ENCODE peak calls at places on chromosome 18, in four cellular contexts. M is IMR-90, H is neuronal stem cell, V is mesendoderm. I is an unnamed sample.

GRCh38 chr18:77017355-77017754 is 115.2 kb downstream of the MBP start:
- DNase-seq in H (no peak), M (no peak), V (no peak), I (no peak)

GRCh38 chr18:69935319-69936190 is 12.1 kb downstream of the CD226 start:
- DNase-seq in H (peak), V (peak), M (no peak), I (no peak)

GRCh38 chr18:8040021-8040420 is 472.9 kb downstream of the PTPRM start:
- DNase-seq in H (no peak), V (no peak), M (no peak), I (no peak)

GRCh38 chr18:58195278-58195721 is 151.3 kb downstream of the NEDD4L start:
- DNase-seq in H (no peak), M (no peak), V (peak), I (peak)

GRCh38 chr18:51582551-51582950 is 385.1 kb upstream of the MEX3C start:
- DNase-seq in V (no peak), M (no peak), H (no peak), I (no peak)

GRCh38 chr18:39425172-39425571 is 1859.6 kb upstream of the CELF4 start:
- DNase-seq in V (no peak), M (no peak), H (no peak), I (no peak)

GRCh38 chr18:66838340-66838987 is 234.6 kb upstream of the CDH19 start:
- DNase-seq in H (no peak), M (no peak), V (no peak), I (no peak)

GRCh38 chr18:28065031-28065792 is 111.7 kb downstream of the CDH2 start:
- DNase-seq in M (peak), V (peak), H (peak), I (no peak)

GRCh38 chr18:51531496-51531895 is 334.0 kb upstream of the MEX3C start:
- DNase-seq in M (no peak), V (no peak), H (no peak), I (no peak)

GRCh38 chr18:54031243-54031642 is 193.2 kb downstream of the MBD2 start:
- DNase-seq in H (no peak), V (no peak), M (no peak), I (no peak)

GRCh38 chr18:72823345-72823744 is 44.4 kb downstream of the NETO1 start:
- DNase-seq in V (no peak), M (no peak), H (no peak), I (no peak)

GRCh38 chr18:23918395-23919032 is 96.0 kb upstream of the TTC39C start:
- DNase-seq in M (peak), H (peak), V (peak), I (peak)

GRCh38 chr18:24427484-24427883 is 1.0 kb downstream of the IMPACT start:
- DNase-seq in V (peak), M (peak), H (no peak), I (no peak)

GRCh38 chr18:75730249-75730648 is 302.7 kb upstream of the SMIM21 start:
- DNase-seq in H (no peak), M (no peak), V (no peak), I (no peak)

GRCh38 chr18:28767781-28768211 is 590.9 kb upstream of the CDH2 start:
- DNase-seq in M (peak), H (no peak), V (no peak), I (no peak)

DNA sequence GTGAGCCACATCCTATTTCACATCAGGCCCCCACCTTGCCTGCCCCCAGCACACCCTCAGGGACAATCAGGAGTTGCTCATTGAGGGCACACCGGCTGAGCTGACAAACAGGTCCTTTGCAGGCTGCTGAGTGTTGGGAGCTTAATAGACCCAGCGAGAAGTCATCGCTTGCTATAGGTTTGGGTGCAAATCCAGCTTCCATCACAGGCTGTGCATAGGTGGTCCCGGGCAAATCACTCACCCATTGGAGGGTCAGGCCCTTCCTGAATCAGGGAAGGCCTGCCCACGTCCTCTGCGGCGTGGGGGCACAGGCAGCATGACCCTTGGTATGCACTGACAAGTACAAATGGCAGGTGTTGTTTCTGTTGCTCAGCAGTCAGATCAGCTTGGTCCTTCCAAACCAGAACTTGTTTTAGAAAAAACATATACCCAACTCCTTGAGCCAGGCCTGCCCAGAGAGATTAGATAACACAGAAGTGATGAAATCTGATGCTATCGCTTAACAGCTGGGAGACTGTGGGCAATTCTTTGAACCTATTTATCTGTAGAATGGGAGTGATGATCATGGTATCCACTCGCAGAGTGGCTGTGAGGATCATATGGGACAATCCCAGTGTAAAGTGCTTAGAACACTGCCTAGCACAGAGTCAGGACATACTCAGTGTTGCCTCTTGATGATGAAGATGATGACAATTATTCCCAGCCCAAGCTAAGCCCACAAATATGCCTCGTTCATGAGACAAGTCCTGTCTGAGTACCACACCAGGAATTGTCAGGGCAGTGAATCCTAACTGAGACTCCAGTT is 34.9 kb downstream of the SMAD7 start:
- DNase-seq in V (peak), H (no peak), M (peak), I (peak)
- H4K8ac ChIP-seq in V (no peak), H (no peak), M (no peak), I (no peak)

DNA sequence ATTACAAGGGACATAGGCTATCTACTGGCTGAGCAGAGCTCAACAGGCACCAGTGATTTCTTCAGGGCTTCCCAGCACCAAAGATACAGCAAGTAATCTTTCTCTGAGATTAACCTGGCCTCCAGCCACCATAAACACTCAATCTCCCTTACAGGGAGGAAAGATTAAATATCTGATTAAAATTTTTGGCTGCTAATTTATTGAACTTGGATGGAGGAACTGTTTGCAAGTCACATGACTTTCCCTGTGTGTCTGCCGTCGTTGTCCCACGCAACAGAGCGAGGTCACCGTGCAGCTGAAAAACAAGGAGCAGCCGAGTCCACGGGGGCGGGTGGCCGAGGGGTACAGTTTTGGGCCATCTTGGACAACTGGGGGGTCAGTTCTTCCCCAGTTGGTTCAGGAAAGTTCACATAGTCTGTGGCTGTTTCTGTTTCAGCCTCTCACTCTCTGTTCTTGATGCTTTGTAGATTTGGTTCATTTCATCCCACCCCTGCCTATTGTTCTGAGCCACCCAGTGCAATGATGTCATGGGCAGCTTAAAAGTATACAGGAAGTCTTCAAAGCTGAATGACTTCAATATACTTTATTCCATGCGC is 186.8 kb upstream of the CTAGE1 start:
- DNase-seq in V (no peak), H (no peak), M (peak), I (no peak)
- H3K4me2 ChIP-seq in V (no peak), H (no peak), M (no peak), I (no peak)

DNA sequence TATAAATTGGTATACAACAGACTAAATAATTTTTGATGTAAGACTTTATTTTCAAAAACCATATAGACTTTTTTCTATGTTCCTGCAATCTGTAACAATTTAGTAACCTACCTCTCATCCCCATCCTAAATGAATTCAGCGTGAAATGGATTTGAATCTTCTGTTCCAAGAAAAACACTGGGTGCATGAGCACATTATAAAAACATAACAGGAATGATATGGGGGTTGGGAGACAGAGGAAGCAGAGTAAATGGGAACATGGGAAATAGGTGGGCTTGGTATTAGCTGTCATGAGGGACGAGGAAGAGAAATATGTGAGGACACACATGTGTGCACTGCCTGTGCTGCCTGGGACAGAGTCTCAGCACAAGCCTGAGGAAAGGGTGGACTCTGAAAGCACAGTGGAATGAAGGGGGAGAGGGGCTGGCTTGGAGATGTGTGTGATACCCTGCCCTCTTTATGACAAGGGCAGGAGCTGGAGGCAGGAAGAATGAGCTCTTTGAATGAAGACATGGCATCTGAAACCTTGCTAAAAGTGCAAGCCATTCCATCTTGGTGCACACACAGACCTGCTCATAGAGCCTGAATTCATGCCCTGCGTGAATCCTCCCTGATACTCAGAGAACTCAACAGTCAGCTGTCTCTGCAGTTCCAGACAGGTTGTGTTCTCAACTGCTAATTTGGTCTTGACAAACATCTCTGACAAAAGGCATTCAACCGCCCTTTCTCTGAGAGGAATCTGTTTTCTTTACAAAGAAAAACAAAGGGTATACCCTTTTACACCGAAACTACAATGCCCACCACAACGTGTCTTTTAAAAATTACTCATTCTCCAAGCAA is 66.6 kb downstream of the EPB41L3 start:
- DNase-seq in V (no peak), M (peak), H (peak), I (no peak)
- H2BK15ac ChIP-seq in V (no peak), M (no peak), H (no peak), I (no peak)

DNA sequence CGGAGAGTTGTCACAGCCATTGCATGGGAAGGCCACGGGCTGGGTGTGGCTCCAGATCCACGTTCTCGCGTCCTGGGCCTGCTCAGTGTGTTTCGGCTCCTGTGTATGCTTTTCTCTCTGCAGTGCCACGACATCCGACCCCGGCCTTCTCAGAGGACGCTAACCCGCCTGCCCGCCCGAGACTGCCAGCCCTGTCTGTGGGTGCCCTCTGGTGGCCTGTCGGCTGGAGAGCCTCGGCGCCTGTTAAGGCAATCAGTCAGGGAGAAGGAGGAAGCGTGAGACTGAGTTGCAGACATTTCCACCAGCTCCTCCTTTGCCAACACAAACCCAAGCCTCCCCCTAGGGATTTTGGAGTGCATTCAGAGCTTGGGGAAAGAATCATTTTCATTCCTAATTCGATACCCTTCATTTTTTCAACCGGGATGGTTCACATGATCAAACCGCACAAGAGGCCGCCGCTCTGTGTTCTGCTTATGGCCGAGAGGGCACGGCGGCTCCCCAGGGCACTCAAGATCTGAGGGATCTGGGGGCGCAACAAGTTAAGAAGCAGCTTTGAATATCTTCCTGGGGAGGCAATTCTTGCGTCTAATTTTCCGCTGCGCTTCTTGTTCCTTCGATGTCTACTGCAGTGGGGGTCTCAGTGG is 37.5 kb upstream of the ZBTB7C start:
- DNase-seq in H (peak), M (peak), V (peak), I (peak)
- H4K8ac ChIP-seq in H (no peak), M (no peak), V (no peak), I (no peak)

GRCh38 chr18:36006997-36007396 is 34.5 kb downstream of the RMP24 start:
- DNase-seq in H (no peak), V (no peak), M (no peak), I (no peak)

GRCh38 chr18:36012891-36013290 is 40.4 kb downstream of the RMP24 start:
- DNase-seq in H (no peak), V (no peak), M (no peak), I (no peak)

DNA sequence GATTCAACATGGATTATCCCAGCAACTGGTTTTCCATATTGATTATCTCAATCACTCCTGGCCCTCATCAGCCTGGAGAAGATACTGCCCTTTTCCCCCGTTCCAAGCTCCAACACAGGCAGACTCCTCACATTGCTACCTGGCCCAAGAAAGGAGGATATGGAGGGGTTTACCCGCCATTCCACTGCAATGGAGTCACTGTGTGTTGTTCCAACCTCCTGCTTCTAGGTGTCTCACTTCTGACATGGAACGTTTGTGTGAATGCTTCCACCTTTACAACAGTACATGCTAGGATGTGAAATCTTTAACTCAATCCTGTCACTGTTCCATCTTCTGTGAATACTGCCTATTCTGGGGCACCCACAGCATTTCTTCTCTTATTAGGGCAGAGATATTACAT is 36.7 kb downstream of the RMP24 start:
- DNase-seq in V (peak), H (no peak), M (no peak), I (no peak)
- H3K4me2 ChIP-seq in V (no peak), H (no peak), M (no peak), I (no peak)

GRCh38 chr18:80107396-80107795 is 1.7 kb upstream of the ADNP2 start:
- DNase-seq in M (no peak), V (no peak), H (no peak), I (no peak)

GRCh38 chr18:80105369-80106167 is 3.5 kb upstream of the ADNP2 start:
- DNase-seq in V (no peak), H (no peak), M (no peak), I (no peak)

GRCh38 chr18:80103231-80103630 is 5.8 kb upstream of the ADNP2 start:
- DNase-seq in V (no peak), M (peak), H (no peak), I (no peak)

GRCh38 chr18:80106482-80107051 is 2.5 kb upstream of the ADNP2 start:
- DNase-seq in H (no peak), V (no peak), M (peak), I (no peak)

GRCh38 chr18:80104364-80104779 is 4.7 kb upstream of the ADNP2 start:
- DNase-seq in M (no peak), V (peak), H (no peak), I (peak)
- H2BK15ac ChIP-seq in M (no peak), V (no peak), H (no peak), I (no peak)

GRCh38 chr18:11996190-11996754 is 15.0 kb downstream of the IMPA2 start:
- DNase-seq in M (no peak), V (no peak), H (no peak), I (no peak)
- H4K8ac ChIP-seq in M (no peak), V (no peak), H (peak), I (no peak)

DNA sequence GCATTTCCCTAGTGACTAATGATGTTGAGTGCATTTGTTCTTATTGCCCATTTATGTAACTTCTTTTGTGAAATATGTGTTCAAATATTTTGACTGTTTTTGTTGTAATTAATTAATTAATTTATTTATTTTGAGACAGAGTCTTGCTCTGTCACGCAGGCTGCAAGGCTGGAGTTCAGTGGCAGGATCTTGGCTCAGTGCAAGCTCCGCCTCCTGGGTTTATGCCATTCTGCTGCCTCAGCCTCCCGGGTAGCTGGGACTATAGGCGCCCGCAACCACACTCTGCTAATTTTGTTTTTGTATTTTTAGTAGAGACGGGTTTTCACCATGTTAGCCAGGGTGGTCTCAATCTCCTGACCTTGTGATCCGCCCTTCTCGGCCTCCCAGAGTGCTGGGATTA is 71.9 kb downstream of the TAF4B start:
- DNase-seq in V (no peak), M (no peak), H (no peak), I (no peak)
- H3K4me2 ChIP-seq in V (no peak), M (no peak), H (no peak), I (no peak)

GRCh38 chr18:812673-813404 is 797 bp upstream of the YES1 start:
- DNase-seq in V (peak), M (peak), H (no peak), I (peak)
- H2BK15ac ChIP-seq in V (no peak), M (peak), H (peak), I (no peak)

GRCh38 chr18:13265901-13266207 is 47.3 kb downstream of the LDLRAD4 start:
- DNase-seq in M (no peak), V (no peak), H (no peak), I (no peak)
- H4K8ac ChIP-seq in M (no peak), V (no peak), H (no peak), I (no peak)

I was measured in H9.